ENCODE peak calls at places on chromosomes 12 and 14, in four cellular contexts. One of them, this sample, is unnamed.

GRCh38 chr14:104107101-104107581 is 21.6 kb downstream of the ASPG start:
- DNase-seq in WTC11: peak; percentile 10
- DNase-seq in K562: no peak
- DNase-seq in HepG2: no peak
- DNase-seq in this sample: no peak

GRCh38 chr12:57896139-57896436 is 45.3 kb upstream of the ATP23 start:
- DNase-seq in WTC11: no peak
- DNase-seq in K562: no peak
- DNase-seq in HepG2: no peak
- DNase-seq in this sample: no peak

GRCh38 chr12:5096241-5096880 is 52.7 kb downstream of the KCNA5 start:
- DNase-seq in WTC11: no peak
- DNase-seq in K562: no peak
- DNase-seq in HepG2: no peak
- DNase-seq in this sample: no peak

GRCh38 chr12:29273178-29273843 is 107.7 kb downstream of the ERGIC2 start:
- DNase-seq in WTC11: peak; percentile 16
- DNase-seq in K562: no peak
- DNase-seq in HepG2: no peak
- DNase-seq in this sample: no peak

GRCh38 chr14:41629876-41630275 is 23.2 kb downstream of the LRFN5 start:
- DNase-seq in WTC11: no peak
- DNase-seq in K562: no peak
- DNase-seq in HepG2: no peak
- DNase-seq in this sample: no peak

GRCh38 chr12:98997899-98998298 is 352.8 kb downstream of the APAF1 start:
- DNase-seq in WTC11: no peak
- DNase-seq in K562: no peak
- DNase-seq in HepG2: no peak
- DNase-seq in this sample: no peak

GRCh38 chr12:67220065-67220464 is 49.1 kb upstream of the CAND1 start:
- DNase-seq in WTC11: peak; percentile 28
- DNase-seq in K562: no peak
- DNase-seq in HepG2: peak; percentile 10
- DNase-seq in this sample: no peak

GRCh38 chr14:41873379-41874034 is 266.8 kb downstream of the LRFN5 start:
- DNase-seq in WTC11: no peak
- DNase-seq in K562: no peak
- DNase-seq in HepG2: no peak
- DNase-seq in this sample: no peak

GRCh38 chr12:121942145-121942718 is 23.8 kb downstream of the CFAP251 start:
- DNase-seq in WTC11: no peak
- DNase-seq in K562: no peak
- DNase-seq in HepG2: no peak
- DNase-seq in this sample: no peak

GRCh38 chr14:71758198-71758955 is 173.9 kb upstream of the RGS6 start:
- DNase-seq in WTC11: no peak
- DNase-seq in K562: no peak
- DNase-seq in HepG2: no peak
- DNase-seq in this sample: no peak

GRCh38 chr12:820336-820735 is 68.0 kb downstream of the WNK1 start:
- DNase-seq in WTC11: no peak
- DNase-seq in K562: no peak
- DNase-seq in HepG2: no peak
- DNase-seq in this sample: no peak

GRCh38 chr14:35384386-35385041 is 20.0 kb downstream of the NFKBIA start:
- DNase-seq in WTC11: no peak
- DNase-seq in K562: no peak
- DNase-seq in HepG2: peak; percentile 68
- DNase-seq in this sample: no peak

GRCh38 chr12:112496493-112496892 is 77.7 kb downstream of the PTPN11 start:
- DNase-seq in WTC11: no peak
- DNase-seq in K562: no peak
- DNase-seq in HepG2: no peak
- DNase-seq in this sample: no peak

GRCh38 chr12:19922687-19923086 is 445.6 kb upstream of the PDE3A start:
- DNase-seq in WTC11: no peak
- DNase-seq in K562: no peak
- DNase-seq in HepG2: no peak
- DNase-seq in this sample: peak; percentile 13

GRCh38 chr12:111756681-111757080 is 10.1 kb upstream of the ALDH2 start:
- DNase-seq in WTC11: no peak
- DNase-seq in K562: no peak
- DNase-seq in HepG2: no peak
- DNase-seq in this sample: no peak

GRCh38 chr12:24172031-24172772 is 222.7 kb upstream of the SOX5 start:
- DNase-seq in WTC11: peak; percentile 49
- DNase-seq in K562: no peak
- DNase-seq in HepG2: no peak
- DNase-seq in this sample: no peak

GRCh38 chr12:26651566-26652188 is 181.3 kb downstream of the ITPR2 start:
- DNase-seq in WTC11: peak; percentile 75
- DNase-seq in K562: peak; percentile 71
- DNase-seq in HepG2: peak; percentile 59
- DNase-seq in this sample: peak; percentile 69

GRCh38 chr14:20782280-20782890 is 1.3 kb downstream of the RNASE6 start:
- DNase-seq in WTC11: no peak
- DNase-seq in K562: no peak
- DNase-seq in HepG2: no peak
- DNase-seq in this sample: no peak

GRCh38 chr12:70994217-70994788 is 73.8 kb upstream of the PTPRR start:
- DNase-seq in WTC11: no peak
- DNase-seq in K562: no peak
- DNase-seq in HepG2: no peak
- DNase-seq in this sample: no peak

GRCh38 chr14:49623941-49624806 is 3.6 kb downstream of the MGAT2 start:
- DNase-seq in WTC11: no peak
- DNase-seq in K562: no peak
- DNase-seq in HepG2: no peak
- DNase-seq in this sample: no peak

DNA sequence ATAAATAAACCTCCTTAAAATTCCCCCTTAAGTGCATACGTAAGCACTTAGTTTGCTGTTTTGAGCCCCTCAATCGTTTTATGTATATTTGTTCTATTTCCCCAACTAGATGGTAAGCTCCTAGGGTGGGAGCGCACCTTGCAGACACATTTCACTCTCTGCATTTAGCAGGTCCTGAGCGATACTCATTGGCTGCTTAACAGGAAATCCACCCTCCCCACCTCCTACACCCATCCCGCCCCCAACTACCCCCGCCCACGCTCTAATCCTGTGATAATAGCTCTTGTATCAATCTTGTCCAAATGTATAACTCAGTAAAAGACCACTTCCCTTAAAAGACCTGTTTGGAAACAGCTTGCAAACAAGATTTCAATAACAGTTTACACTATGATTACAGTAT is 8.2 kb downstream of the LPAR5 start:
- DNase-seq in WTC11: no peak
- DNase-seq in K562: peak; percentile 38
- DNase-seq in HepG2: no peak
- DNase-seq in this sample: no peak
- TF ChIP-seq NR3C1 in WTC11: no peak
- TF ChIP-seq NR3C1 in K562: no peak
- TF ChIP-seq NR3C1 in HepG2: no peak
- TF ChIP-seq NR3C1 in this sample: no peak

GRCh38 chr12:93151079-93151759 is 222.1 kb upstream of the EEA1 start:
- DNase-seq in WTC11: no peak
- DNase-seq in K562: no peak
- DNase-seq in HepG2: no peak
- DNase-seq in this sample: no peak

GRCh38 chr12:93152617-93153016 is 223.5 kb upstream of the EEA1 start:
- DNase-seq in WTC11: no peak
- DNase-seq in K562: no peak
- DNase-seq in HepG2: no peak
- DNase-seq in this sample: no peak

GRCh38 chr12:93154096-93154728 is 223.5 kb upstream of the NUDT4 start:
- DNase-seq in WTC11: no peak
- DNase-seq in K562: no peak
- DNase-seq in HepG2: no peak
- DNase-seq in this sample: no peak

GRCh38 chr12:93154753-93155475 is 222.8 kb upstream of the NUDT4 start:
- DNase-seq in WTC11: no peak
- DNase-seq in K562: no peak
- DNase-seq in HepG2: no peak
- DNase-seq in this sample: no peak

DNA sequence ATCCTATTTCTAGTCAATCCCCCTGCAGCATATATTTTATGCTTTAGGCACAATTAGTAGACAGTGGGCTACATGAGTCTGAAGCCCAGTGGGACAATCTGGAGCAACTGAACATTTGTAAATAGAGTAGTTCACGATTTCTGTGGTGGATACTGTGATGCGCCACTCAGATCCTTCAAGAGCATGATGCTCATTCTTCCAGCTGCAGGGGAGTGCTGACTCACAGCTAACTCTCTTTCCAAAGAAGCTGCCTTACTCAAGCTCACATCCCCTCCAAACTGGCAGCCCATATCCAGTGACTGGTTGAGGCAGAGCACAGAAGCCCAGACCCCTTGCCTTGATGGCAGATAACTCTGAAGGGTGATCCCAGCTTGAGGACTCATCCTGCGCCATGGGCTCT is 224.2 kb upstream of the EEA1 start:
- DNase-seq in WTC11: no peak
- DNase-seq in K562: no peak
- DNase-seq in HepG2: no peak
- DNase-seq in this sample: no peak
- TF ChIP-seq NR3C1 in WTC11: no peak
- TF ChIP-seq NR3C1 in K562: no peak
- TF ChIP-seq NR3C1 in HepG2: no peak
- TF ChIP-seq NR3C1 in this sample: no peak

DNA sequence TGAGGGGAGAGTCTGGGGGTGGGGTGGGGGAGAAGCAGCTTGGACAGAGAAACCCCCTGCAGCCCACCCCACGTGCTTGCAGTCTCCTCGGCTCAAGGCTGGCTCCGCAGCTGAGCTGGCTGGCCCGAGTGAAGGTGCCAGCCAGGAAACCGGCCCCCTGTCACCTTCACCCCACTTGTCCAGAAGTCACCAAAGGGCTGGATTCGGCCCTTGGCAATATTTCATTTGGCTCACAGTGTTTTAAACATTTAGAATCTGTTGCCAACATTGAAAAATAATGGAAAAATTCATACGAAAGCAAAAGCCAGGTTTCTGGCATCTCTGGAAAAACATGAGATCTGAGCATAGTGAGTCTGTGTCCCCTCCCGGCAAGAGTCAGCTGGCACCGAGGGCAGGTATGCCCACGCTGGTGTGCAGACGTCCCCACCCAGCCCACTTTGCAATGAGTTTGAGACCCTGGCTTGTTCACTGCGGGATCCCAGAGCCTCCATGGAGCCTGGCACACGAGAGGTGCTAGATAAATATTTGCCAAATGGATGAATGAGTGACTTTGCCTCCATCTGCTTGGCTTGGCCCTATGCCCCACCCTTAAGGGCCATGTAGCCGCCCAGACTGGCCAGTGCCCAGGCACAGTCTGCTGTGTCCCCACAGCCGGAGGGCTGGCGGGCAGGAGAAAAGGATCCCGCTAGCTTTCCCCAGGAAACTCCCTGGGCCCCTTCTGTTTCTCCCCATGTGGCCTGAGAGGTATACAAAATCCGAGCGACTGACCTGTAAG is 18.2 kb downstream of the MSI1 start:
- DNase-seq in WTC11: no peak
- DNase-seq in K562: no peak
- DNase-seq in HepG2: no peak
- DNase-seq in this sample: no peak
- TF ChIP-seq NR3C1 in WTC11: no peak
- TF ChIP-seq NR3C1 in K562: no peak
- TF ChIP-seq NR3C1 in HepG2: no peak
- TF ChIP-seq NR3C1 in this sample: no peak

DNA sequence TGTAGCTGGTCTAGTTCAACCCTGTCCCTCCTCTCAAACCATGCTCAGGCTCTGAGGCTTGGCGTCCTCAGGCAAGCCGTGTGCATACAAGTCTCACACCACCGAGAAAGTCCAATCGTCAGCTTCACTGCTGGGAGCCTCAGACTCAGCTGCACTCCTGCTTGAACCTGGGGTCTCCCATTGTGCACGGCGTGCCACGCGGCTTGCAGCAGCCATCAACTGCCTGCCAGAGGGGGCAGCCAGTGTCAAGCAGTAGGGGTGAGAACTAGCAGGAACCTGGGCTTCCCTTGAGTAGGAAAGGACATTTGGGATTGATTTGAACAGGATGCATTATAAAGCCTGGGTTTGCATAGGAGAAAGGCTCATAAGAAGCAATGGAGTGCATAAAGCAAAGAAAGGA is 1064.5 kb downstream of the BCL11B start:
- DNase-seq in WTC11: no peak
- DNase-seq in K562: no peak
- DNase-seq in HepG2: no peak
- DNase-seq in this sample: no peak
- TF ChIP-seq NR3C1 in WTC11: no peak
- TF ChIP-seq NR3C1 in K562: no peak
- TF ChIP-seq NR3C1 in HepG2: no peak
- TF ChIP-seq NR3C1 in this sample: no peak

GRCh38 chr14:101743701-101744100 is 17.8 kb upstream of the PPP2R5C start:
- DNase-seq in WTC11: no peak
- DNase-seq in K562: no peak
- DNase-seq in HepG2: no peak
- DNase-seq in this sample: no peak
- TF ChIP-seq NR3C1 in WTC11: no peak
- TF ChIP-seq NR3C1 in K562: no peak
- TF ChIP-seq NR3C1 in HepG2: no peak
- TF ChIP-seq NR3C1 in this sample: no peak

GRCh38 chr12:46459881-46460545 is 87.4 kb upstream of the SLC38A2 start:
- DNase-seq in WTC11: no peak
- DNase-seq in K562: no peak
- DNase-seq in HepG2: no peak
- DNase-seq in this sample: no peak
- TF ChIP-seq NR3C1 in WTC11: no peak
- TF ChIP-seq NR3C1 in K562: no peak
- TF ChIP-seq NR3C1 in HepG2: no peak
- TF ChIP-seq NR3C1 in this sample: no peak

DNA sequence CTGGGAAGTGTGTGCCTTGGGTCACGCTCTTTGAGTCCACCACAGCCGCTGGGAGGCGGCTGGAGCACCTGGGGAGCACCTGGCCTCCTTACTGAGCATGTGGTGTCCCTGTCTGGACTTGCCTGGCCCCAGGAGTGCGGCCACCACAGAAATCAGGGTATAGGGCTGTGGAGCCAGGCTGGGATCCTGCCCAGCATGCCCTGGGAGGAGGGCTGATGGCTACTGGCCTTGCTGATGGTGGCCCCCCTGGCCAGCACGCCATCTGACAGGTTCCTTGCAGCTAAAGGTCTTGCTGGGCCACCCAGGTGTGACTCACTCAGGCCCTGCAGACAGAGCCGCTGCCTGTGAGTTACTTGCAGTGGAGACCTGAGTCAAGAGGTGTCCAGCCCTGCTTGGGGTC is 6.0 kb downstream of the ULK1 start:
- DNase-seq in WTC11: no peak
- DNase-seq in K562: no peak
- DNase-seq in HepG2: no peak
- DNase-seq in this sample: no peak
- TF ChIP-seq NR3C1 in WTC11: no peak
- TF ChIP-seq NR3C1 in K562: no peak
- TF ChIP-seq NR3C1 in HepG2: no peak
- TF ChIP-seq NR3C1 in this sample: no peak